ENCODE peak calls at places on chromosome 22, in seven cellular contexts. Q is CD8-positive, alpha-beta T cell; K is body of pancreas; N is GM23338; X is kidney epithelial cell; M is thoracic aorta; V is cardiac muscle cell. O is an unnamed sample. For H3K36me3, the result is how much of the 10 kb centered on the place peaks cover.

GRCh38 chr22:30863161-30863833 is 105.3 kb downstream of the MORC2 start:
- DNase-seq in V (peak), Q (no peak), K (no peak), N (peak), M (no peak), X (no peak), O (peak)

GRCh38 chr22:23302171-23303002 is 122.1 kb downstream of the BCR start:
- DNase-seq in M (no peak), V (no peak), X (no peak), Q (no peak), K (no peak), N (no peak), O (no peak)

GRCh38 chr22:27512283-27512761 is 289.2 kb downstream of the MN1 start:
- DNase-seq in X (no peak), K (peak), M (peak), V (no peak), Q (no peak), N (no peak), O (peak)

GRCh38 chr22:36816635-36817428 is at the start of gene PVALB:
- DNase-seq in M (no peak), Q (no peak), V (peak), X (no peak), N (peak), K (peak), O (peak)

GRCh38 chr22:45895436-45896152 is 81.4 kb downstream of the WNT7B start:
- DNase-seq in M (no peak), Q (no peak), V (no peak), X (no peak), K (no peak), N (no peak), O (no peak)

GRCh38 chr22:48694296-48694883 is 1133.3 kb downstream of the BRD1 start:
- DNase-seq in Q (no peak), V (no peak), M (no peak), K (no peak), N (no peak), X (no peak), O (no peak)

GRCh38 chr22:17155941-17156340 is 3.1 kb downstream of the HDHD5 start:
- DNase-seq in N (no peak), M (no peak), V (no peak), Q (no peak), X (no peak), K (no peak), O (no peak)

GRCh38 chr22:36232715-36233401 is 6.5 kb downstream of the APOL2 start:
- DNase-seq in Q (no peak), K (no peak), N (no peak), X (no peak), V (no peak), M (no peak), O (no peak)

GRCh38 chr22:27100789-27101188 is 443.4 kb downstream of the MIAT start:
- DNase-seq in M (no peak), N (peak), X (peak), K (no peak), Q (no peak), V (peak), O (no peak)

GRCh38 chr22:30435674-30436126 is 10.1 kb downstream of the MTFP1 start:
- DNase-seq in V (no peak), K (peak), M (no peak), X (no peak), Q (peak), N (no peak), O (peak)

GRCh38 chr22:45597460-45598192 is 74.0 kb upstream of the ATXN10 start:
- DNase-seq in V (peak), K (peak), X (no peak), M (no peak), N (no peak), Q (no peak), O (peak)

GRCh38 chr22:24426859-24427499 is 420 bp upstream of the ADORA2A start:
- DNase-seq in X (no peak), M (no peak), N (no peak), V (no peak), Q (peak), K (no peak), O (no peak)

GRCh38 chr22:30572840-30573593 is 1.4 kb downstream of the GAL3ST1 start:
- DNase-seq in K (peak), X (no peak), Q (no peak), V (no peak), M (no peak), N (no peak), O (peak)

GRCh38 chr22:50507421-50507990 is at the start of gene LMF2:
- DNase-seq in X (no peak), V (peak), N (peak), Q (peak), K (peak), M (no peak), O (no peak)

GRCh38 chr22:34669001-34669400 is 397.0 kb upstream of the ISX start:
- DNase-seq in V (no peak), X (peak), Q (no peak), K (no peak), N (no peak), M (no peak), O (no peak)

GRCh38 chr22:24584871-24585411 is 7.9 kb downstream of the LRRC75B start:
- DNase-seq in Q (no peak), K (no peak), X (no peak), N (no peak), V (no peak), M (no peak), O (no peak)

GRCh38 chr22:33882991-33883390 is 37.3 kb downstream of the LARGE1 start:
- DNase-seq in Q (no peak), V (no peak), M (no peak), X (no peak), N (no peak), K (no peak), O (no peak)

GRCh38 chr22:23892626-23893445 is 1.3 kb upstream of the MIF start:
- DNase-seq in K (no peak), X (no peak), N (no peak), Q (no peak), V (no peak), M (no peak), O (no peak)

GRCh38 chr22:21674611-21675010 is 8.8 kb downstream of the PPIL2 start:
- DNase-seq in K (no peak), N (no peak), V (no peak), X (no peak), Q (no peak), M (no peak), O (no peak)

GRCh38 chr22:21673534-21674321 is 7.9 kb downstream of the PPIL2 start:
- DNase-seq in Q (no peak), N (no peak), V (no peak), X (no peak), K (no peak), M (no peak), O (no peak)

GRCh38 chr22:21669026-21669425 is 3.2 kb downstream of the PPIL2 start:
- DNase-seq in X (no peak), N (no peak), K (peak), V (no peak), M (no peak), Q (no peak), O (no peak)

GRCh38 chr22:21666786-21667185 is 974 bp downstream of the PPIL2 start:
- DNase-seq in Q (no peak), M (no peak), K (no peak), X (no peak), N (peak), V (no peak), O (no peak)

GRCh38 chr22:21672107-21672629 is 6.4 kb downstream of the PPIL2 start:
- DNase-seq in X (no peak), N (no peak), M (no peak), Q (no peak), K (no peak), V (no peak), O (no peak)
- H3K36me3 ChIP-seq in X (under half), N (under half), M (under half), Q (under half), K (under half), V (under half), O (under half)

GRCh38 chr22:20809538-20810185 is 35.7 kb downstream of the SERPIND1 start:
- DNase-seq in M (no peak), X (no peak), K (no peak), Q (no peak), V (no peak), N (no peak), O (no peak)
- H3K36me3 ChIP-seq in M (half or more), X (under half), K (under half), Q (under half), V (under half), N (under half), O (under half)

GRCh38 chr22:40920526-40920925 is 30.7 kb upstream of the RBX1 start:
- DNase-seq in K (no peak), M (no peak), N (no peak), V (no peak), X (no peak), Q (no peak), O (no peak)
- H3K36me3 ChIP-seq in K (under half), M (under half), N (under half), V (under half), X (under half), Q (under half), O (under half)

GRCh38 chr22:29346659-29347058 is 31.2 kb upstream of the RASL10A start:
- DNase-seq in M (no peak), N (no peak), X (no peak), V (no peak), Q (no peak), K (no peak), O (no peak)

GRCh38 chr22:29351891-29352290 is 36.4 kb upstream of the RASL10A start:
- DNase-seq in V (no peak), N (no peak), X (no peak), K (no peak), M (no peak), Q (no peak), O (no peak)

GRCh38 chr22:29345932-29346331 is 30.4 kb upstream of the RASL10A start:
- DNase-seq in N (no peak), K (no peak), X (no peak), M (no peak), Q (no peak), V (no peak), O (no peak)

GRCh38 chr22:29351042-29351441 is 35.5 kb upstream of the RASL10A start:
- DNase-seq in M (no peak), V (no peak), K (peak), N (no peak), X (no peak), Q (no peak), O (peak)

GRCh38 chr22:29348956-29349355 is 33.5 kb upstream of the RASL10A start:
- DNase-seq in K (no peak), V (no peak), X (no peak), Q (no peak), N (no peak), M (no peak), O (no peak)
- H3K36me3 ChIP-seq in K (under half), V (half or more), X (under half), Q (half or more), N (under half), M (half or more), O (under half)

DNA sequence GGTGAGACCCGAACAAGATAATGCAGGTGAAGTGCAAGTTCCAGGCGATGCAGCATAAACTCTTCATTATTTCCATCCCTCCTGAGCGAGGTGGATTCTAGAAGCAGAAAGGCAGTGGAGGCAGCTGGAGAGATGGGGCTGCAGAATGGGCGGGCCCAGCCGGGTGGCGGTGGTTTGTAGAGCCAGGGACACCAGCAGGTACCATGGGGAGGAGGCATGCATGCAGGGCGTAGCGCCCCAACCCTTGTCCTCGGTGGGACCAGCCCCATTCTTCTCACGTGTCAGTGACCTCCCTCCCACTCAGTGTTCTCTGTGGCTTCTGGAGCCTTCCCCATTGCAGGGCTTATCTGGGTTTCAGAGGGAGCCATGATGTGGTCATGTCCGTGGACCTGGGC is 38.0 kb downstream of the MPPED1 start:
- DNase-seq in N (no peak), K (no peak), Q (no peak), M (no peak), X (no peak), V (no peak), O (no peak)
- H3K36me3 ChIP-seq in N (under half), K (under half), Q (under half), M (under half), X (under half), V (under half), O (under half)

DNA sequence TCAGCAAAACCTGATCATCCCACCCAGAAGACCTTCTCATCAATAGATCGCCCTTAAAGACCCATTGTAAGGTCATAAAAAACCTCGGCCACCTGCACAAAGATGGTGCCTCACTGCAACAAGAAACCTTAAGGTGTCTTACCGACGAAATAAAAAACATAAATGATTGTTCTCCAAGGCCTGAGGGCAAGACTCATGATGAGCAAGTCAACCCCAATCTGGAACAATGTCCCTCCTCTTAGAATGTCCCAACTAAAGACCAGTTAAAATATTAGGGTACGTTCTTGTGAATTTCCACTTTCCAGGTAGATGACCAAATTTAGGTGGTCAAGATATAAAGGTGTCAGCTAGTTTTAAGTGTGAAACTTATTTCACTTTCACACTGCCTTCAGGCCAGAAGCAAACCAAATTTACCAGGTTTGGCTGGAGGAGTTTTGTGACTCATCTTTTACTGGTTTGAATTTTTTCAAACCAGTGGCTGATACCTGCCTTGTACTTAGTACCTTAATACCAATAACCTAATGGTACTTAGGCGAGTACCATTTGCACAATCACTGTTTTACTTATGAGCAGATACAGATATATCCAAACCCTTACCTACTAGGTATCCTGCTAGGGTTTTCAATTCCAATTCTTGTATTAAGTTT is 14.9 kb downstream of the KDELR3 start:
- DNase-seq in X (no peak), K (no peak), N (no peak), V (no peak), Q (no peak), M (no peak), O (no peak)
- H3K36me3 ChIP-seq in X (under half), K (under half), N (half or more), V (half or more), Q (under half), M (half or more), O (under half)

DNA sequence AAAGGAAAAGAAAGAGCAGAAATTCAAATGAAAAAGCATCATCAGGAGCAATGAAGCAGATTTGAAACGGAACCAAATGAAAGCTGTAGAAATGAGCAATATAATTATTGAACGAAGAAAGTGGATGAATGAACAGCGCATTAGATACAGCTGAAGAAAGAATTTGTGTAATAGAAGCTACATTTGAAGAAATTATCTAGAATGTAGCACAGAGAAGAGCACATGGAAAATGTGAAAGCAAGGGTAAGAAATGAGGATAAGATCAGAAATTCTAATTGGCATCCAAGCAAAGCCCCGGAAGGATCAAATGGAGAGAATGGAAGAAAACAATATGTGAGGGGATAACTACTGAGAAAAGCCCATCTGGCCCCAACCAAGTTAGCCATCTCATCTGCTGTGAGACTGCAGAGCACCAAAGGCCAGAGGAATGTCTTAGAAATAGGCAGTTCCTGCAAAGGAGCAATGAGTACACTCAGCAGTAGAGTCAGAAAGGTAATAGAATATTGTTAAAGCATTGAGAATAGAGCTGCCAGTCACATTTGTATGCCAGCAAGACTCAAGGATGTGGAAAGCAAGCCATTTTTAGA is 51.9 kb downstream of the MED15 start:
- DNase-seq in Q (no peak), N (no peak), K (no peak), M (no peak), V (no peak), X (no peak), O (no peak)
- H3K36me3 ChIP-seq in Q (under half), N (under half), K (under half), M (under half), V (under half), X (under half), O (under half)

GRCh38 chr22:19136915-19137314 is 5.8 kb downstream of the TSSK2 start:
- DNase-seq in K (no peak), Q (no peak), V (no peak), M (no peak), X (no peak), N (no peak), O (no peak)
- H3K36me3 ChIP-seq in K (under half), Q (half or more), V (under half), M (half or more), X (under half), N (under half), O (under half)

DNA sequence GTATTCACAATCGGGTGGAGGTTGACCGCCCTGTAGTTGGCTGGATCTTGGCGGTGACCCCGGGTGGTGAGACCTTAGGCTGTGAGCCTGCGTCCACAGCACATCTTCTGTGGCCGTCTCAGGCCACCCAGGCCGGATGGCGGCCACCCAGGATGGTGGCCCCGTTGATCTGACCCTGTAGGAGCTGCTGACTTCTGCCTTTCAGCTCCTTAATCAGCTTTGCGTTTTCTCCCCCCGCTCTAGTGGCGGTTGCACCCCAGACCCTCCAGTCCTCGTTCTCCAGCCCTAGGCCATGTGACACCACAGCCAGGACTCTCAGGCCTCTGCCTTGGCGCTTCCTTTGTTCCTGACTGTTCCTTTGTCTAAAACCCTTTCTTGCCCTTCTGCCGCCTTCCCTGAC is 244.0 kb downstream of the TBC1D22A start:
- DNase-seq in K (no peak), V (no peak), N (no peak), M (no peak), X (no peak), Q (no peak), O (no peak)
- H3K36me3 ChIP-seq in K (under half), V (under half), N (under half), M (under half), X (under half), Q (under half), O (under half)